ENCODE peak calls at places on chromosomes 6 and 20, in ten cellular contexts. W, N, E, Y, H, P, F, L, Z and G are unnamed samples.

GRCh38 chr6:3455121-3455489 is 1.7 kb downstream of the SLC22A23 start:
- DNase-seq in W (no peak), N (no peak), E (peak; percentile 72), Y (no peak), H (no peak), P (no peak), F (no peak), L (no peak), Z (peak; percentile 44), G (no peak)

GRCh38 chr20:48841861-48842529 is 14.2 kb upstream of the PREX1 start:
- DNase-seq in W (peak; percentile 89), N (no peak), E (no peak), Y (peak; percentile 70), H (no peak), P (peak; percentile 78), F (peak; percentile 83), L (no peak), Z (peak; percentile 78), G (peak; percentile 80)

GRCh38 chr6:44504321-44504761 is 116.8 kb downstream of the CDC5L start:
- DNase-seq in W (no peak), N (no peak), E (no peak), Y (no peak), H (no peak), P (peak; percentile 37), F (peak; percentile 64), L (no peak), Z (no peak), G (peak; percentile 59)

GRCh38 chr20:460180-460579 is 2.2 kb downstream of the TBC1D20 start:
- DNase-seq in W (no peak), N (no peak), E (no peak), Y (no peak), H (no peak), P (no peak), F (no peak), L (no peak), Z (no peak), G (no peak)

GRCh38 chr6:91029211-91029610 is 442.3 kb upstream of the MAP3K7 start:
- DNase-seq in W (no peak), N (no peak), E (no peak), Y (no peak), H (no peak), P (no peak), F (no peak), L (no peak), Z (no peak), G (no peak)

GRCh38 chr20:4162766-4163165 is 147.4 kb upstream of the RNF24 start:
- DNase-seq in W (peak; percentile 36), N (no peak), E (no peak), Y (no peak), H (no peak), P (no peak), F (no peak), L (no peak), Z (no peak), G (no peak)

GRCh38 chr6:52328721-52329120 is 33.2 kb upstream of the PAQR8 start:
- DNase-seq in W (no peak), N (no peak), E (no peak), Y (no peak), H (no peak), P (no peak), F (no peak), L (no peak), Z (no peak), G (no peak)

GRCh38 chr6:138456393-138456775 is 42.9 kb downstream of the NHSL1 start:
- DNase-seq in W (no peak), N (no peak), E (no peak), Y (no peak), H (no peak), P (no peak), F (no peak), L (no peak), Z (no peak), G (no peak)

GRCh38 chr6:125858427-125859320 is 67.9 kb downstream of the NCOA7 start:
- DNase-seq in W (peak; percentile 81), N (no peak), E (peak; percentile 72), Y (peak; percentile 60), H (no peak), P (peak; percentile 68), F (peak; percentile 70), L (no peak), Z (peak; percentile 81), G (peak; percentile 76)

GRCh38 chr6:72659754-72660153 is 37.9 kb downstream of the KCNQ5 start:
- DNase-seq in W (no peak), N (no peak), E (no peak), Y (no peak), H (no peak), P (no peak), F (no peak), L (no peak), Z (no peak), G (no peak)

GRCh38 chr20:5687884-5688283 is 62.3 kb upstream of the SHLD1 start:
- DNase-seq in W (no peak), N (no peak), E (no peak), Y (no peak), H (no peak), P (no peak), F (no peak), L (no peak), Z (no peak), G (no peak)

DNA sequence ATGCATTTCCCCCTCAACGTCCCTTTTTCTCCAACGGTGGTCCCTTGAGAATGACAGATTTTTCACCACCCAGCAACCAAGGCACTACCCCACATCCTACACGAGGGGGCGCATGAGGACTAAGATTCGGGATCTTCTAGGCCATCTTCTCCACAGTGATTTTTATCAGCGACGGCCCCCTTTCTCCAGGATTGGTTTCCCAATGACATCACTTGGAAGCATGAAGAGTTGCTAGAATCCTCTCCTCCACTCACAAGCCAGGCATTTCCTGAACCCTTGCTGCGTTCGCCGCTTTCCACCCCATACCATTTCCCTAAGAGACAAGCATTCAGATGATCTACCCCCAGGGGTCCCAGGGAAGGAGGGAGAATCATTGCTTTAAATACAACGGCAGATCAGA is 252.0 kb downstream of the HIVEP2 start:
- DNase-seq in W (peak; percentile 63), N (peak; percentile 82), E (peak; percentile 63), Y (peak; percentile 88), H (peak; percentile 76), P (peak; percentile 93), F (peak; percentile 96), L (peak; percentile 47), Z (peak; percentile 67), G (peak; percentile 95)
- H3K4me3 ChIP-seq in W (peak overlapping the region; percentile 55), N (no peak overlapping the region), E (no peak overlapping the region), Y (no peak overlapping the region), H (no peak overlapping the region), P (peak overlapping the region; percentile 38), F (peak overlapping the region; percentile 50), L (no peak overlapping the region), Z (no peak overlapping the region), G (no peak overlapping the region)

DNA sequence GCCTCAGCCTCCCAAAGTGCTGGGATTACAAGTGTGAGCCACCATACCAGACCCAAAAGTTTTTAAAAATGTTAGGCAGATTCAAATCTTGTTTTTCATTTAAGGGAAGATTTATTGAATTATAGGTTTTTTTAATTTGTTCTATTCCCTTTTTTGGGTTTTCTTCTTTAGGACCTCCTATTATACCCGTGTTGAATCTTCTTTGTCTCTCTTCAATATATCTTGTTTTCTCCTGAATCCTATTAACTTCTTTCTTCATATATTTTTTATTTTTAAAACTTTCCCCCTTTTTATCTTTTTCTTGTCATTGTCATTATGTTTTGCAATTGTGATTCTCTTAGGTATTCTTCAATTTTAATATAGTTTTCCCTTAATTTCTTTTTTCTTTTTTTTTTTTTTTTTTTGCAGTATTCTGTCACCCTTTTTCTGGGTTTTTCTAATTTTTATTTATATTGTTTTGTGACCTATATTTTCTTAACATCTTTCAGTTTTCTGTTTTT is 45.9 kb upstream of the NOP56 start:
- DNase-seq in W (no peak), N (no peak), E (no peak), Y (no peak), H (no peak), P (no peak), F (no peak), L (no peak), Z (no peak), G (no peak)
- TF ChIP-seq CTCF in W (no peak), N (no peak), E (no peak), Y (no peak), H (no peak), P (no peak), F (no peak), L (no peak), Z (no peak), G (no peak)

DNA sequence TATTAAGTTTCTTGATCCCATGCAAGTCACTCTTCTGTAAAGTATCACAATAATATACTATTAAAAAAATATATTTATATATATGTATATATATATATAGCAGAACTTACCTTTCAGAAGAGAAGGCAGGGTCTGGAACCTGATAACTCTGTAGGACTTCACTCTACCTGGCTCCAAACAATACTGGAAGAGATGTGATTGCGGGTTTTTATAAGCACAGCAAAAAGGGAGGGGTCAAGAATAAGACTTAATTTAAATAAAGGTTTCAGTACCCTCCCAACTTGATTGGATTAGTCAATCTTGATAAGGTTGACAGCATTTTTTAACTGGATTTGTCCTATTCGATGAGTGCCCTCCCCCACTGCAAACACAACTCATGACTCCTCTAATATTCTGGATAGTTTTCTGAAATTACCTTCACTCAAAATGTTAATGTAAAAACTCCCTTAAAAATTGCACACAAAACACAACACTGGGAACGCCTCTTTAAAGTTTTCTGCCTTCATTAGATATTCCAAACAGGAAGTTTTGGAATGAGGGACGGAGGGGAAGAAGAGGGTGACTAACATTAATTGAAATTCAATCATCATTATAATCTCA is 4.0 kb upstream of the ZNF217 start:
- DNase-seq in W (no peak), N (peak; percentile 16), E (peak; percentile 40), Y (no peak), H (no peak), P (no peak), F (no peak), L (no peak), Z (no peak), G (no peak)
- H3K4me3 ChIP-seq in W (no peak overlapping the region), N (no peak overlapping the region), E (peak overlapping the region; percentile 12), Y (no peak overlapping the region), H (no peak overlapping the region), P (no peak overlapping the region), F (no peak overlapping the region), L (peak overlapping the region; percentile 18), Z (peak overlapping the region; percentile 39), G (no peak overlapping the region)

DNA sequence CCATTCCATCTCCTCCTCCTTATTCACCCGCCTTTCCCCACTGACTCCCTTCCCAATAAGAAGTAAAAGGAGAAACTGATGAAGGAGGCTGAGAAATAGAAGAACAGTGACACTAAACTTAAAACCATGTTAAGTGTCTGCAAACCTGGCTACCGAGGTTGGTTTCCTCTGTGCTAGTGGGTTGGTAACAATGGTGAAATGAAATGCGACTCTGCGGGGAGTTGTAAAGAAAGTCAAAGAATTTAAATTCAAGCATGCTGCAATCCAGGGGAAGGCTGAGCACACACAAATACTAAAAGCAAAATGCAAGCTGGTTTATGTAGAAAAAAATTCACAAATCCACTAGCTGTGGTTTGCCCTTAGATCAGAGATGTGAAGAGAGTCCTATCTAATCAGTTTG is 155.2 kb upstream of the PDE10A start:
- DNase-seq in W (no peak), N (no peak), E (no peak), Y (no peak), H (no peak), P (no peak), F (no peak), L (no peak), Z (no peak), G (no peak)
- TF ChIP-seq CTCF in W (no peak), N (no peak), E (no peak), Y (no peak), H (no peak), P (no peak), F (no peak), L (no peak), Z (no peak), G (no peak)